ENCODE peak calls at places on chromosome 2, in eight cellular contexts. W is T-helper 9 cell; K is RPMI8226; J is lung microvascular endothelial cell; E is psoas muscle; D is cardiac fibroblast; N is CD4-positive, alpha-beta T cell; O is stimulated activated CD4-positive, alpha-beta T cell treated with anti-CD3 and anti-CD28 coated beads, Interleukin-2, amount 100 ng/mL, for 4 hours. U is an unnamed sample.
A peak's percentile ranks its signal among the peaks of the same experiment; 100 is the strongest.

GRCh38 chr2:214904634-214905033 is 95.2 kb upstream of the BARD1 start:
- DNase-seq in W (no peak), K (no peak), J (no peak), E (no peak), D (no peak), N (no peak), O (no peak), U (no peak)

GRCh38 chr2:233658610-233659009 is 13.1 kb upstream of the UGT1A9 start:
- DNase-seq in W (no peak), K (no peak), J (no peak), E (no peak), D (no peak), N (no peak), O (no peak), U (no peak)

GRCh38 chr2:123434681-123435080 is 590.4 kb upstream of the CNTNAP5 start:
- DNase-seq in W (no peak), K (no peak), J (no peak), E (no peak), D (peak; percentile 28), N (no peak), O (no peak), U (no peak)

GRCh38 chr2:74902281-74902860 is 56.1 kb upstream of the POLE4 start:
- DNase-seq in W (no peak), K (no peak), J (no peak), E (no peak), D (no peak), N (no peak), O (no peak), U (no peak)

GRCh38 chr2:101520246-101520645 is 45.3 kb upstream of the RFX8 start:
- DNase-seq in W (no peak), K (no peak), J (peak; percentile 47), E (no peak), D (peak; percentile 69), N (no peak), O (no peak), U (peak; percentile 85)

GRCh38 chr2:69836316-69836715 is 6.9 kb downstream of the GMCL1 start:
- DNase-seq in W (no peak), K (no peak), J (no peak), E (no peak), D (no peak), N (no peak), O (no peak), U (no peak)

GRCh38 chr2:33496150-33496549 is 19.7 kb downstream of the RASGRP3 start:
- DNase-seq in W (no peak), K (no peak), J (no peak), E (no peak), D (no peak), N (no peak), O (no peak), U (peak; percentile 56)

GRCh38 chr2:188238386-188238785 is 53.3 kb upstream of the GULP1 start:
- DNase-seq in W (no peak), K (no peak), J (no peak), E (no peak), D (no peak), N (no peak), O (no peak), U (no peak)

GRCh38 chr2:238272156-238272555 is 16.3 kb downstream of the PER2 start:
- DNase-seq in W (no peak), K (no peak), J (no peak), E (no peak), D (no peak), N (no peak), O (no peak), U (no peak)

GRCh38 chr2:228782281-228782680 is 488.8 kb downstream of the PID1 start:
- DNase-seq in W (no peak), K (no peak), J (no peak), E (no peak), D (no peak), N (no peak), O (no peak), U (no peak)

GRCh38 chr2:208645226-208645625 is 238.6 kb downstream of the PTH2R start:
- DNase-seq in W (no peak), K (no peak), J (no peak), E (no peak), D (no peak), N (no peak), O (no peak), U (no peak)

GRCh38 chr2:152718909-152719645 is 657 bp downstream of the ARL6IP6 start:
- DNase-seq in W (no peak), K (peak; percentile 84), J (no peak), E (no peak), D (peak; percentile 24), N (no peak), O (no peak), U (no peak)

GRCh38 chr2:85457877-85458316 is 39.4 kb downstream of the SH2D6 start:
- DNase-seq in W (no peak), K (no peak), J (no peak), E (no peak), D (no peak), N (no peak), O (no peak), U (no peak)

GRCh38 chr2:152548111-152548875 is 169.0 kb downstream of the PRPF40A start:
- DNase-seq in W (no peak), K (no peak), J (no peak), E (no peak), D (peak; percentile 34), N (no peak), O (no peak), U (no peak)

GRCh38 chr2:20182241-20182931 is 42.5 kb downstream of the SDC1 start:
- DNase-seq in W (no peak), K (no peak), J (no peak), E (peak; percentile 46), D (peak; percentile 63), N (no peak), O (no peak), U (no peak)

GRCh38 chr2:162220438-162220837 is 22.8 kb downstream of the FAP start:
- DNase-seq in W (no peak), K (no peak), J (no peak), E (no peak), D (no peak), N (no peak), O (no peak), U (no peak)

GRCh38 chr2:166148811-166149400 is 21.1 kb upstream of the SCN1A start:
- DNase-seq in W (no peak), K (no peak), J (no peak), E (no peak), D (no peak), N (no peak), O (no peak), U (no peak)

GRCh38 chr2:165406053-165406628 is 63.4 kb upstream of the CSRNP3 start:
- DNase-seq in W (no peak), K (no peak), J (no peak), E (no peak), D (no peak), N (no peak), O (no peak), U (no peak)

GRCh38 chr2:197256771-197257170 is 53.8 kb downstream of the ANKRD44 start:
- DNase-seq in W (no peak), K (no peak), J (no peak), E (no peak), D (no peak), N (no peak), O (no peak), U (no peak)

GRCh38 chr2:11775384-11775783 is 29.0 kb downstream of the LPIN1 start:
- DNase-seq in W (no peak), K (peak; percentile 15), J (peak; percentile 31), E (no peak), D (no peak), N (no peak), O (no peak), U (peak; percentile 54)

GRCh38 chr2:238247002-238247822 is 7.4 kb upstream of the HES6 start:
- DNase-seq in W (no peak), K (no peak), J (no peak), E (peak; percentile 54), D (no peak), N (no peak), O (no peak), U (no peak)

GRCh38 chr2:25339121-25339738 is 2.5 kb downstream of the DNMT3A start:
- DNase-seq in W (no peak), K (no peak), J (no peak), E (no peak), D (no peak), N (no peak), O (no peak), U (no peak)

GRCh38 chr2:55112229-55113016 is 62.2 kb upstream of the RTN4 start:
- DNase-seq in W (no peak), K (peak; percentile 37), J (peak; percentile 53), E (peak; percentile 86), D (peak; percentile 82), N (no peak), O (no peak), U (peak; percentile 79)

GRCh38 chr2:18896106-18896505 is 306.7 kb upstream of the NT5C1B start:
- DNase-seq in W (no peak), K (no peak), J (no peak), E (no peak), D (peak; percentile 52), N (no peak), O (no peak), U (no peak)